ENCODE peak calls at places on chromosomes 13 and 19, in six cellular contexts. O, K, P, Q, E and V are unnamed samples. For H4K20me1, the result is how much of the 10 kb centered on the place peaks cover.

GRCh38 chr19:32798201-32798600 is 71.4 kb downstream of the SLC7A9 start:
- DNase-seq in O (no peak), K (no peak), P (no peak), Q (no peak), E (no peak), V (no peak)

GRCh38 chr19:53864308-53864836 is 3.3 kb upstream of the MYADM start:
- DNase-seq in O (no peak), K (no peak), P (no peak), Q (no peak), E (peak), V (no peak)

GRCh38 chr19:6011794-6012193 is 33.9 kb upstream of the RANBP3 start:
- DNase-seq in O (no peak), K (no peak), P (no peak), Q (no peak), E (no peak), V (no peak)

GRCh38 chr19:58550362-58551122 is 4.4 kb downstream of the CHMP2A start:
- DNase-seq in O (no peak), K (no peak), P (no peak), Q (no peak), E (no peak), V (no peak)

GRCh38 chr13:43087960-43088580 is 64.7 kb downstream of the DNAJC15 start:
- DNase-seq in O (no peak), K (no peak), P (no peak), Q (no peak), E (no peak), V (peak)

GRCh38 chr19:35846038-35846668 is 6.2 kb downstream of the NPHS1 start:
- DNase-seq in O (no peak), K (no peak), P (peak), Q (peak), E (peak), V (no peak)

GRCh38 chr19:17296278-17296677 is 6.9 kb downstream of the ABHD8 start:
- DNase-seq in O (no peak), K (no peak), P (no peak), Q (no peak), E (no peak), V (no peak)

GRCh38 chr13:113997845-113998751 is 24.2 kb upstream of the C13orf46 start:
- DNase-seq in O (no peak), K (no peak), P (no peak), Q (no peak), E (no peak), V (no peak)

GRCh38 chr19:1243768-1244692 is 2.5 kb downstream of the ATP5F1D start:
- DNase-seq in O (no peak), K (no peak), P (peak), Q (peak), E (peak), V (peak)

GRCh38 chr13:43301341-43301969 is 278.1 kb downstream of the DNAJC15 start:
- DNase-seq in O (no peak), K (no peak), P (no peak), Q (no peak), E (no peak), V (no peak)

GRCh38 chr13:99624936-99625540 is 123.8 kb downstream of the TM9SF2 start:
- DNase-seq in O (no peak), K (no peak), P (peak), Q (peak), E (no peak), V (no peak)

GRCh38 chr13:40230833-40231266 is 435.6 kb downstream of the FOXO1 start:
- DNase-seq in O (no peak), K (no peak), P (no peak), Q (no peak), E (peak), V (no peak)

GRCh38 chr13:79456656-79457365 is 24.1 kb upstream of the NDFIP2 start:
- DNase-seq in O (no peak), K (no peak), P (no peak), Q (no peak), E (no peak), V (no peak)
- H3K4me2 ChIP-seq in O (no peak), K (no peak), P (no peak), Q (no peak), E (no peak), V (no peak)

DNA sequence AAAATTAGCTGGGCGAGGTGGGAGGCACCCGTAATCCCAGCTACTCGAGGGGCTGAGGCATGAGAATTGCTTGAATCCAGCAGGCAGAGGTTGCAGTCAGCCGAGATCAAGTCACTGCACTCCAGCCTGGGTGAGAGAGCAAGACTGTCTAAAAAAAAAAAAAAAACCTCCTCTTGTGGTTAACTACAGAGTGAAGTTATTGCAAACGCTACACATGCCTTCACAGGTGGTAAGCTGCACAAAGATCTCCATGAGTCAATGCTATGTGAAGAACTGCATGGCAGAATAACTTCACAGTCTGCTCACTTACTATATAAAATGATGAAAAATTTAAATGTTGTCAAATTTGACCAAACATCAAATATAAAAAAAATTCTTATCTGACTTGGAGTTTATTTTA is 436.8 kb downstream of the FGF14 start:
- DNase-seq in O (no peak), K (no peak), P (no peak), Q (no peak), E (no peak), V (no peak)
- H4K20me1 ChIP-seq in O (under half), K (under half), P (under half), Q (under half), E (under half), V (under half)

DNA sequence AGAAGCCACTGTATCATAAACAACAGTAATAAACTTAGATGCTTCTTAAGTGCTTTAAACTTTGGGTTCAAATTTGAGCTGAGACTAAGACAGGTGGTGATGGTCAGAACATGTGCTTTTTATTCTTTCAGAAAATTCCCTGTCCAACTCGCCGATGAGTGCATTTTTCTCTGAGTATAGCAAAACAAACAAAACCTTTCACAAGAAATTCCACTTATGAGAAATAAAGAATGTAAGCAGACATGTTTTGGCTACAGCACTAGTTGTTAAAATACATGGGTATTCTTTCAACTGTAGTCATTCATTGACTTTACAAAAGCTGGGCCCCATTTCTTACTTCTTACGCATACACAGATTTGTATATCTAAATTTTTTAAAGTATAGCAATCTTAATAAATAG is 125.6 kb downstream of the SPRY2 start:
- DNase-seq in O (no peak), K (no peak), P (no peak), Q (no peak), E (no peak), V (no peak)
- H3K4me2 ChIP-seq in O (no peak), K (no peak), P (no peak), Q (no peak), E (no peak), V (no peak)

DNA sequence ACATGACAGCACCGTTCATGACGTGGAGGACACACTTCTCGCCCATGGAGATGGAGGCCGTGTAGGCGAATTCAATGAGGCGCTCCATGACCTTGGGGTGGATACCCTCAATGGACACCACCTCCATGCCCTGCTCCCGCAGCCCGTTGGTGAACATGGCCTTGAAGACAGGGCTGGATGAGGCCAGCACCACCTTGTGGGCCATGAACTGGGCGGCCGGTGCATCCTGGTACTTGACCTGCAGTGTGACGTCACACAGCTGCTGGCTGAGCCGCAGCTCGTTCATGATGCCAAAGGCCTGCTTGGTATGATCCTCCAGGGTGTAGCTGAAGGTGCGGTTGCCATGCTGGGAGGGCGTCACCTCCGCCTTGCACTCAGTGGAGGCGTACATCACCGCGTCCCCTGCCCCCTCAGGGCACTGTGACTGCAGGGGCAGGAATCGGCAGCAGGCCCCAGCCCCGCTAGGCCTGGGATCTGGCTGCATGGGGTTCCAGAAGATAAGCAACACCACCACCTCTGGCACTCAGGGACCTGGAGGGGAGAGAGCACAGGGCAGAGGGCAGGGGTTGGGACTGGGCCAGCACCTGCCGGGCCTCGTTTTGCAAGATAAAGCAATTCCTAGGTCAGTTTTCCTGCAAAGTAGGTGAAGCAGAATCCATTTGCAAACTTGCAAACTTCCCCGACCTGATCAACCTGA is 3.5 kb downstream of the KEAP1 start:
- DNase-seq in O (no peak), K (no peak), P (peak), Q (peak), E (no peak), V (no peak)
- H4K20me1 ChIP-seq in O (under half), K (under half), P (under half), Q (under half), E (under half), V (under half)

GRCh38 chr13:98537306-98537705 is 39.6 kb downstream of the STK24 start:
- DNase-seq in O (no peak), K (no peak), P (no peak), Q (no peak), E (no peak), V (no peak)
- H3K4me2 ChIP-seq in O (no peak), K (no peak), P (no peak), Q (no peak), E (no peak), V (no peak)

DNA sequence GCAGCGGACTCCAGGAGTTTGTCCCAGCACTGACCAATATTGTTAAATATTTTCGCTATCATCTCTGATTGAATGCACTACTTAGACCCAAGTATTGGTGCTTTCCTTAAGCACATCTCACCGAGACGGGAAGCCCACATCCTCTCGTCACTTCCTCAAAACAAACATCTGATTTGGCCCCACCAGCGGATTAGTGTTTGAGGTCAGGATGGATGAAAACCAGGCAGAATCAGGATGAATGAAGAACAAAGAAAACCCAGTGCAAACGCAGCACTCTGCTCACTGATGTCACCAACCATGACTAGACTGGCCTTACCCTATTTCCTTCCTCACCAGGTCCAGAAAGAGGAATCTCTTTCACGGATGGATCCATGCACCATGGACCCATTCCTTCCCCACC is 6.0 kb downstream of the PLAUR start:
- DNase-seq in O (no peak), K (peak), P (no peak), Q (no peak), E (no peak), V (peak)
- H4K20me1 ChIP-seq in O (under half), K (under half), P (under half), Q (under half), E (under half), V (under half)

DNA sequence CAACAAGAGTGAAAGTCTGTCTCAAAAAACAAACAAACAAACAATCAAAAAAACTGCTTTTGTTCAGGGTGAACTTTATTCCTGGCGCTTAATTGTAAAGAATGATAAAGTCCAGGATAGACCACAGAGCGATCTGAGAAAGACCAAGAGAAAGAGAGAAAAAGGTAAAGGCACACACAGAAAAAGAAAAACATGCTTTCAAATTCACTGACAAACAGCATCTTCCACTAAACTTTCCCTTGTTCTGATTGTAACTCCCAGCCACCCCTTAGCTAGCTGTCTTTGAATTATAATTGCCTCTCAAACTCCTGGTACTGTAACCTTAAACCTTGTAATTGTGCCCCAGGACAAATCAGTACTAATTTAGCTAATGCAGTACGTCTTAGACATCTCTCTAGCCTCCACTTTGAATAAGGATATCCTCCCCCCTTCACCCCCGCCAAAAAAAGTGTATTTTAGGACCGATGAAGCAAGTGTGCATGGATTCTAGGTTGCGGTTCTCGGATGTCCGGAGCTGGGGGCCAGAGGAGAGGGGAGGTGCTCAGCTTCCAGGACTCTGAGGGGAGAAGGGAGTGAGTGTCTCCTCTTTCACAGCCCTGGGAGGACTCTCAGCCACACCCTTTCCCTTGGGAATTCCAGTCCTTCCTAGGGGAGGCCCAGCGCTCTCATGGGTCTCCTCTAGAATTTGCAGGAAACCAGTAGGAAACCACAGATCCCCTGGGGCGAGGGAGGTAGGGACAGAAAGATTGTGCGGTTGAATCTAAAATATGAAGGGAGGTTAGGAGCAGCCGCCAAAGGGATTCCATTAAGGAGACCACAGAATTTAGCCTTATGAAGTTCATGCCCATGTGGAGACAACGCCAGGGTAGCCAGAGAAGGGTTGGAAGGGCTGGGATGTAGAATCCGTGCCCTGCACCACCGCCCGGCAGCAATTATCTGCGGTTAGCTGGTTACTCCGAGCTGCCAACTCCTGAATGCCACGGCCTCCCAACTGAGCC is 19.7 kb downstream of the ZNF536 start:
- DNase-seq in O (no peak), K (no peak), P (peak), Q (peak), E (no peak), V (no peak)
- H3K4me2 ChIP-seq in O (no peak), K (no peak), P (peak), Q (peak), E (no peak), V (no peak)